ENCODE peak calls at places on chromosomes 3 and 15, in seven cellular contexts. I is mesendoderm, C is cardiac muscle cell, W is fibroblast of pulmonary artery, U is transverse colon, Y is GM23338, E is lower lobe of right lung. N is an unnamed sample.

GRCh38 chr3:57078366-57079220 is 18.1 kb downstream of the SPATA12 start:
- DNase-seq in I (peak; percentile 78), C (peak; percentile 70), W (peak; percentile 60), U (peak; percentile 66), Y (peak; percentile 73), E (peak; percentile 60), N (peak; percentile 65)

GRCh38 chr3:102225407-102226132 is 209.2 kb upstream of the ZPLD1 start:
- DNase-seq in I (peak; percentile 78), C (peak; percentile 73), W (peak; percentile 91), U (no peak), Y (peak; percentile 73), E (no peak), N (peak; percentile 48)

GRCh38 chr3:129422897-129423296 is 5.5 kb downstream of the EFCAB12 start:
- DNase-seq in I (no peak), C (no peak), W (no peak), U (no peak), Y (no peak), E (no peak), N (no peak)

GRCh38 chr3:40800343-40800742 is 275.6 kb downstream of the ZNF621 start:
- DNase-seq in I (peak; percentile 83), C (no peak), W (peak; percentile 91), U (peak; percentile 17), Y (peak; percentile 21), E (no peak), N (peak; percentile 87)

GRCh38 chr3:51581529-51581928 is 43.0 kb downstream of the RAD54L2 start:
- DNase-seq in I (no peak), C (no peak), W (peak; percentile 26), U (no peak), Y (peak; percentile 17), E (no peak), N (no peak)

GRCh38 chr15:89243046-89243690 is 611 bp upstream of the FANCI start:
- DNase-seq in I (no peak), C (no peak), W (peak; percentile 49), U (peak; percentile 19), Y (peak; percentile 22), E (no peak), N (peak; percentile 5)

GRCh38 chr15:44458429-44458828 is 31.0 kb downstream of the CTDSPL2 start:
- DNase-seq in I (no peak), C (no peak), W (no peak), U (no peak), Y (no peak), E (no peak), N (no peak)

GRCh38 chr15:79004336-79004735 is 59.5 kb upstream of the CTSH start:
- DNase-seq in I (peak; percentile 94), C (no peak), W (peak; percentile 64), U (peak; percentile 18), Y (peak; percentile 68), E (no peak), N (no peak)

GRCh38 chr15:22226034-22226790 is 145.9 kb downstream of the OR4M2 start:
- DNase-seq in I (no peak), C (no peak), W (no peak), U (no peak), Y (no peak), E (no peak), N (no peak)

GRCh38 chr3:196351541-196351940 is 13.4 kb upstream of the TM4SF19 start:
- DNase-seq in I (no peak), C (no peak), W (no peak), U (no peak), Y (no peak), E (no peak), N (no peak)

GRCh38 chr3:194801378-194802124 is 115.9 kb downstream of the FAM43A start:
- DNase-seq in I (no peak), C (no peak), W (no peak), U (no peak), Y (no peak), E (no peak), N (no peak)

GRCh38 chr3:45236964-45237363 is 10.9 kb upstream of the TMEM158 start:
- DNase-seq in I (peak; percentile 40), C (no peak), W (no peak), U (no peak), Y (no peak), E (no peak), N (no peak)

GRCh38 chr15:41932101-41932500 is 38.2 kb upstream of the SPTBN5 start:
- DNase-seq in I (no peak), C (no peak), W (no peak), U (no peak), Y (no peak), E (no peak), N (no peak)

GRCh38 chr15:70833897-70834765 is 19.8 kb downstream of the LARP6 start:
- DNase-seq in I (peak; percentile 79), C (no peak), W (peak; percentile 83), U (no peak), Y (peak; percentile 37), E (no peak), N (peak; percentile 65)

GRCh38 chr3:48427630-48427962 is 2.3 kb downstream of the PLXNB1 start:
- DNase-seq in I (no peak), C (no peak), W (no peak), U (peak; percentile 37), Y (no peak), E (no peak), N (no peak)

GRCh38 chr3:48426944-48427629 is 2.8 kb downstream of the PLXNB1 start:
- DNase-seq in I (no peak), C (no peak), W (no peak), U (no peak), Y (no peak), E (no peak), N (no peak)

GRCh38 chr3:48425281-48425812 is 4.5 kb downstream of the PLXNB1 start:
- DNase-seq in I (no peak), C (peak; percentile 46), W (no peak), U (no peak), Y (no peak), E (no peak), N (no peak)

GRCh38 chr3:48428088-48428862 is 1.6 kb downstream of the PLXNB1 start:
- DNase-seq in I (peak; percentile 33), C (no peak), W (no peak), U (peak; percentile 80), Y (peak; percentile 79), E (peak; percentile 53), N (no peak)

DNA sequence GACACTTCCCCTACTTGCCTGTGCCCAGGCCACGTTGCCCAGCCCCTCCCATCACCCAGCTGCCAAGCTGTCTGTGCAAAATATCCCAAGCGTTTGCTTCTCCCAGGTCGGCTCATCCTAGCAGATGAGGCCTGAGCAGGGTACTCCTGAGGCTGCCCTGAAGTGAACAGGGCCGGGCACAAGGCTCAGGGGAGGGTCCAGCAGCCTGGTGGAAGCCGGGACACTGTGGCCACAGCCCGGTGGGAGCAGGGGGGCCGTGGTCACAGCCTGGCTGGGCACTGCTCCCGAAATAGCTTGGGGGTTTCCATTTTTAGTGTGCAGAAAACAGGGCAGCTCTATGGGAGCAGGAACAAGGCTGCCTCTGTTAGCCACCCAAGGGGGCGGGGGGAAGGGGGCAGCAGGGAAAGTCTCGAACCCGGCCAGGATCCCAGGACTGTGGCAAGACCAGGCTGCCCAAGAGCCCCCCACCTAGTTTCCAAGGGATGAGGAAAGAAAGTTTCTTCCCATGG is 3.4 kb downstream of the PLXNB1 start:
- DNase-seq in I (no peak), C (no peak), W (no peak), U (no peak), Y (no peak), E (no peak), N (no peak)
- H3K4me3 ChIP-seq in I (no peak overlapping the region), C (no peak overlapping the region), W (no peak overlapping the region), U (no peak overlapping the region), Y (peak overlapping the region; percentile 23), E (peak overlapping the region; percentile 86), N (no peak overlapping the region)

DNA sequence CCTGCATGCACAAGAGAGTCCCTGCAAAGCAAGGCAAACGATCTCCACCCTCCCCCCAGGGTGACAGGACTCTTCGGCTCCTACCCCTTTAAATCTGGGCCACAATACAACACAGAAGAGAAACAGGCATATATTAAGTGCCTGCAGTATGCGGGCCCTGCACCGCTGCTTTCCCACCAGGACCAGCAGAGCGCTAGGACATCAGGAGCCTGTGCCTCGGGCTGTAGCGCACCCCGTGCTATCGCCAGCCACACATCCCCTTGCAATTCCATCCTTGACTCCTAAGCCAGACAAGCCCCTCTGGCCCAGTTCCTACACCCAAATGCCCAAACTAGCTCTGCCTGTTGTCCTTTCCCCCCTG is 4.1 kb downstream of the GALNT15 start:
- DNase-seq in I (no peak), C (no peak), W (no peak), U (no peak), Y (no peak), E (no peak), N (no peak)
- H3K4me3 ChIP-seq in I (no peak overlapping the region), C (no peak overlapping the region), W (no peak overlapping the region), U (no peak overlapping the region), Y (no peak overlapping the region), E (peak overlapping the region; percentile 42), N (no peak overlapping the region)

GRCh38 chr3:119808244-119808643 is 26.3 kb downstream of the NR1I2 start:
- DNase-seq in I (no peak), C (no peak), W (no peak), U (no peak), Y (no peak), E (no peak), N (no peak)

GRCh38 chr3:119808843-119809242 is 26.9 kb downstream of the NR1I2 start:
- DNase-seq in I (no peak), C (no peak), W (no peak), U (no peak), Y (no peak), E (no peak), N (no peak)

GRCh38 chr3:119809249-119810017 is 27.5 kb downstream of the NR1I2 start:
- DNase-seq in I (no peak), C (no peak), W (no peak), U (no peak), Y (peak; percentile 73), E (no peak), N (no peak)

GRCh38 chr3:119812491-119813058 is 30.7 kb downstream of the NR1I2 start:
- DNase-seq in I (peak; percentile 30), C (no peak), W (no peak), U (no peak), Y (no peak), E (no peak), N (no peak)

GRCh38 chr3:119810018-119810435 is 28.1 kb downstream of the NR1I2 start:
- DNase-seq in I (no peak), C (peak; percentile 22), W (peak; percentile 31), U (peak; percentile 15), Y (peak; percentile 64), E (peak; percentile 65), N (no peak)
- H3K4me3 ChIP-seq in I (no peak overlapping the region), C (peak overlapping the region; percentile 3), W (peak overlapping the region; percentile 47), U (peak overlapping the region; percentile 28), Y (peak overlapping the region; percentile 76), E (peak overlapping the region; percentile 62), N (peak overlapping the region; percentile 42)

DNA sequence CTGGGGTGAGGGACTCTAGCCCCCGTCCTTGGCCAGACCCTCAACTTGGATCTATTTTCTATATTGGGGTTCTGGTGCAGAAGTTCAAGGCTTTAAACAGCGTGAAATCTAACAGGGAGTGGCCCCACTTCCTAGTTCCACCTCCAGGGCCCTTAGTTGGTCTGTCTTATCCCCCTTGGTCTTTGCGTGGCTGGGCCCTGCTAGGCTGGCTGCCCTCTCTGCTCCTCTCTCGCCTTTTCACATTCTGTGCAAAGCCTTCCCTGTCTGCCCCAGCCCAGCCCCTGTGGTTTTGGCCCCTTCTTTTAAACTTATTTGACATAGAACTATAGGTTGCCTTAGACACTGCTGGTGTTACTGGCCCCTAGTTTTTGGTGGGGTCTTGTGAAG is 5.6 kb downstream of the PPCDC start:
- DNase-seq in I (no peak), C (no peak), W (no peak), U (no peak), Y (peak; percentile 34), E (no peak), N (no peak)
- H3K4me3 ChIP-seq in I (no peak overlapping the region), C (no peak overlapping the region), W (no peak overlapping the region), U (no peak overlapping the region), Y (no peak overlapping the region), E (no peak overlapping the region), N (no peak overlapping the region)

N was measured in skeletal muscle cell.